ENCODE peak calls at places on chromosome 19, in eight cellular contexts. One of them, this sample, is unnamed. For H3K27me3, the result is how much of the 10 kb centered on the place peaks cover.

GRCh38 chr19:11848594-11849263 is at the start of gene ZNF439:
- DNase-seq in GM12878: peak
- DNase-seq in HCT116: no peak
- DNase-seq in Panc1: peak
- DNase-seq in SK-N-SH: peak
- DNase-seq in K562: peak
- DNase-seq in GM23338: peak
- DNase-seq in HepG2: peak
- DNase-seq in this sample: peak

GRCh38 chr19:35107541-35107939 is 8.1 kb upstream of the FXYD3 start:
- DNase-seq in GM12878: no peak
- DNase-seq in HCT116: peak
- DNase-seq in Panc1: no peak
- DNase-seq in SK-N-SH: no peak
- DNase-seq in K562: peak
- DNase-seq in GM23338: no peak
- DNase-seq in HepG2: peak
- DNase-seq in this sample: no peak

GRCh38 chr19:17183858-17184271 is 31.3 kb upstream of the USE1 start:
- DNase-seq in GM12878: peak
- DNase-seq in HCT116: no peak
- DNase-seq in Panc1: no peak
- DNase-seq in SK-N-SH: no peak
- DNase-seq in K562: no peak
- DNase-seq in GM23338: no peak
- DNase-seq in HepG2: no peak
- DNase-seq in this sample: peak

GRCh38 chr19:48629599-48630288 is 7.4 kb downstream of the DBP start:
- DNase-seq in GM12878: no peak
- DNase-seq in HCT116: peak
- DNase-seq in Panc1: no peak
- DNase-seq in SK-N-SH: peak
- DNase-seq in K562: no peak
- DNase-seq in GM23338: peak
- DNase-seq in HepG2: no peak
- DNase-seq in this sample: no peak

GRCh38 chr19:55176116-55176515 is 4.0 kb downstream of the SYT5 start:
- DNase-seq in GM12878: no peak
- DNase-seq in HCT116: no peak
- DNase-seq in Panc1: no peak
- DNase-seq in SK-N-SH: no peak
- DNase-seq in K562: peak
- DNase-seq in GM23338: no peak
- DNase-seq in HepG2: no peak
- DNase-seq in this sample: no peak

GRCh38 chr19:41877490-41877876 is 404 bp downstream of the CD79A start:
- DNase-seq in GM12878: no peak
- DNase-seq in HCT116: no peak
- DNase-seq in Panc1: no peak
- DNase-seq in SK-N-SH: no peak
- DNase-seq in K562: no peak
- DNase-seq in GM23338: no peak
- DNase-seq in HepG2: no peak
- DNase-seq in this sample: no peak

GRCh38 chr19:30373593-30373992 is 1.4 kb downstream of the ZNF536 start:
- DNase-seq in GM12878: no peak
- DNase-seq in HCT116: no peak
- DNase-seq in Panc1: no peak
- DNase-seq in SK-N-SH: no peak
- DNase-seq in K562: no peak
- DNase-seq in GM23338: peak
- DNase-seq in HepG2: no peak
- DNase-seq in this sample: no peak

GRCh38 chr19:7676376-7676775 is 514 bp upstream of the MCEMP1 start:
- DNase-seq in GM12878: no peak
- DNase-seq in HCT116: no peak
- DNase-seq in Panc1: no peak
- DNase-seq in SK-N-SH: no peak
- DNase-seq in K562: no peak
- DNase-seq in GM23338: no peak
- DNase-seq in HepG2: no peak
- DNase-seq in this sample: peak

GRCh38 chr19:36686365-36687213 is 823 bp upstream of the ZNF567 start:
- DNase-seq in GM12878: no peak
- DNase-seq in HCT116: no peak
- DNase-seq in Panc1: no peak
- DNase-seq in SK-N-SH: no peak
- DNase-seq in K562: peak
- DNase-seq in GM23338: peak
- DNase-seq in HepG2: no peak
- DNase-seq in this sample: no peak

GRCh38 chr19:12701596-12702282 is 5.3 kb upstream of the FBXW9 start:
- DNase-seq in GM12878: no peak
- DNase-seq in HCT116: no peak
- DNase-seq in Panc1: no peak
- DNase-seq in SK-N-SH: no peak
- DNase-seq in K562: no peak
- DNase-seq in GM23338: no peak
- DNase-seq in HepG2: no peak
- DNase-seq in this sample: no peak

GRCh38 chr19:13859361-13859880 is 17.5 kb upstream of the NANOS3 start:
- DNase-seq in GM12878: no peak
- DNase-seq in HCT116: no peak
- DNase-seq in Panc1: no peak
- DNase-seq in SK-N-SH: peak
- DNase-seq in K562: peak
- DNase-seq in GM23338: no peak
- DNase-seq in HepG2: no peak
- DNase-seq in this sample: no peak

GRCh38 chr19:13931582-13932378 is 6.4 kb downstream of the PODNL1 start:
- DNase-seq in GM12878: no peak
- DNase-seq in HCT116: no peak
- DNase-seq in Panc1: no peak
- DNase-seq in SK-N-SH: peak
- DNase-seq in K562: no peak
- DNase-seq in GM23338: no peak
- DNase-seq in HepG2: no peak
- DNase-seq in this sample: no peak

DNA sequence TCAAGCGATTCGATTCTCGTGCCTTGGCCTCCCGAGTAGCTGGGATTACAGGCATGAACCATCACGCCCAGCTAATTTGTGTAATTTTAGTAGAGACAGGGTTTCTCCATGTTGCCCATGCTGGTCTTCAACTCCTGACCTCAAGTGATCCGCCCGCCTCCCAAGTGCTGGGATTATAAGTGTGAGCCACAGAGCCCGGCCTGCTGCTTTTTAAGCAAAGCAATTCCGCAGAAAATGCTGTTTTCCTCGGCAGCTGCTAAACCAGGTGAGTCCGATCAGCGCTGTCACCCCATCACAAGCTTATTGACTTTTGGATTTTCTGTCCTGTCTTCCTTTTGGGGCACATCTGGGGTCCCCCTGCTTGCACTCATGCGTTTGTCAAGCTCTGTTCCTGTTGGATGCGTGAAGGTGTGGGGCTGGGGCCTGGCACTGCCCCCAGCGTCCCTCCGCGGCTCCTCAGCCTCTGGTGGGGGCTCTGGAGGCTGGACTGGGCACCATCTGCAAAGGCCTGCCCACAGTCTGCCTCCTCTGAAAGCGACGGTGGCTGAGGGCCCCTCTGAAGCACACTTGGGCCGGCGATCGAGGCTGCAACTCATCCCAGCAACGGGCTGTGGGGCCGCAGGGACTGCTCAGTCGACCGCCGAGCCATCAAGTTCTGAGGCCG is 25.7 kb downstream of the CEBPG start:
- DNase-seq in GM12878: no peak
- DNase-seq in HCT116: no peak
- DNase-seq in Panc1: no peak
- DNase-seq in SK-N-SH: no peak
- DNase-seq in K562: no peak
- DNase-seq in GM23338: no peak
- DNase-seq in HepG2: no peak
- DNase-seq in this sample: no peak
- TF ChIP-seq REST in GM12878: no peak
- TF ChIP-seq REST in HCT116: no peak
- TF ChIP-seq REST in Panc1: no peak
- TF ChIP-seq REST in SK-N-SH: no peak
- TF ChIP-seq REST in K562: no peak
- TF ChIP-seq REST in GM23338: no peak
- TF ChIP-seq REST in HepG2: no peak
- TF ChIP-seq REST in this sample: no peak

DNA sequence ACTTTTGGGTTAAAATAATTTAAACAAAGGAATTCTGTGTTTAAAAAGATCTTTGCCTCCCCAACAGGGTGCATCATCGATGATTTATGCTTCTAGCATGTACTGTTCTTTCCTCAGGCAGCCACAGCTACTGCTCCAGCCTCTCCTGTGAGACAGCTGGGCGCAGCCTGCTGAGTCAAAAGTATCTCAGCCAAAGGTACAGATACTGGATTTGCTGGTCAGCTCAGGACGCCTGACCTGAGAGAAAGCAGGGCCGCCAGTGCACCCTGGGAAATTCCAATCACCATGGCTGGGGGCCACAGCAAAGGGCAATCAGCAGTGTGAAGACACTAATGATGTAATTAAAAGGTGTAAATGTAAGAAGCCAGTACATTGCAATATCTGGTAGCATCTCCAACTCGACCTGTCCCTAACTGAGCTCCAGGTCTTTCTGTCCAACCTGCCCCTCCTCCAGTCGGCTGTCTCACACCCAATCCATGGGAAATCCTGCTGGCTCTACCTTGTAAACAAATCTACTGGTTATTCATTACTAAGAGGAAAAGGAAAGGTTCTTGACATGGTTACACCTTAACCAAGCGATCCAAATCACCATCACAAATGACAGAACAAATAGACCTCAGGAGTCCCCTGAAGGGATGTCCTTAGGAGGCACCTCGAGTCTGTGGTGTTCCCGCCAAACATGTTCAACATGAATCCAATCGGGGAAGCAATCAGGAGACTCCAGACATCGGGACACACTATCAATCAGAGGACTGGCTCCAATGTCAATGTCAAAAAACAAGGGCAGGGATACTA is 7.3 kb downstream of the OPA3 start:
- DNase-seq in GM12878: no peak
- DNase-seq in HCT116: no peak
- DNase-seq in Panc1: no peak
- DNase-seq in SK-N-SH: no peak
- DNase-seq in K562: no peak
- DNase-seq in GM23338: peak
- DNase-seq in HepG2: peak
- DNase-seq in this sample: no peak
- TF ChIP-seq POLR2AphosphoS5 in GM12878: no peak
- TF ChIP-seq POLR2AphosphoS5 in HCT116: no peak
- TF ChIP-seq POLR2AphosphoS5 in Panc1: no peak
- TF ChIP-seq POLR2AphosphoS5 in SK-N-SH: peak
- TF ChIP-seq POLR2AphosphoS5 in K562: no peak
- TF ChIP-seq POLR2AphosphoS5 in GM23338: no peak
- TF ChIP-seq POLR2AphosphoS5 in HepG2: no peak
- TF ChIP-seq POLR2AphosphoS5 in this sample: no peak

DNA sequence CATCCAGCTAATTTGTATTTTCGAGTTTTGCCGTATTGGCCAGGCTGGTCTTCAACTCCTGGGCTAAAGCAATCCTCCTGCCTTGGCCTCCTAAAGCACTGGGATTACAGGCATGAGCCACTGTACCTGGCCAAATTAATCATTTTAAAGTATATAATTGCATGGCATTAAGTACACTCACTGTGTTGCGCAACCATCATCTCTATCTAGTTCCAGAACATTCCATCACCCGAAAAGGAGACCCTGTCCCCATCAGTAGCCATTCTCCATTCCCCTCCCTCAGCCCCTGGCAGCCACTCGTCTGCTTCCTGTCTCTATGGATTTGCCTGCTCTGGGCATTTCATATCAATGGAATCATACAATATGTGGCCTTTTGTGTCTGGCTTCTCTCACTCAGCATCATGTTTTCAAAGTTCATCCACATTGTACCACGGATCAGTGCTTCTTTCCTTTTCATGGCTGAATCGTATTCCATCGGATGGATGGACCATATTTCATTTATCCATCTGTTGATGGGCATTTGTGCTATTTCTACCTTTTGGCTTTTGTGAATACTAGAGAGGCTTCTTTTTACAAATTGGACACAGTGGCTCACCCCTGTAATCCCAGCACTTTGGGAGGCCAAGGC is 13.1 kb downstream of the PGPEP1 start:
- DNase-seq in GM12878: no peak
- DNase-seq in HCT116: no peak
- DNase-seq in Panc1: no peak
- DNase-seq in SK-N-SH: no peak
- DNase-seq in K562: no peak
- DNase-seq in GM23338: no peak
- DNase-seq in HepG2: no peak
- DNase-seq in this sample: no peak
- H3K27me3 ChIP-seq in GM12878: under half
- H3K27me3 ChIP-seq in HCT116: under half
- H3K27me3 ChIP-seq in Panc1: under half
- H3K27me3 ChIP-seq in SK-N-SH: under half
- H3K27me3 ChIP-seq in K562: under half
- H3K27me3 ChIP-seq in GM23338: under half
- H3K27me3 ChIP-seq in HepG2: under half
- H3K27me3 ChIP-seq in this sample: under half

GRCh38 chr19:2579678-2580280 is 103.9 kb downstream of the GADD45B start:
- DNase-seq in GM12878: no peak
- DNase-seq in HCT116: no peak
- DNase-seq in Panc1: no peak
- DNase-seq in SK-N-SH: no peak
- DNase-seq in K562: no peak
- DNase-seq in GM23338: no peak
- DNase-seq in HepG2: no peak
- DNase-seq in this sample: no peak

GRCh38 chr19:2586196-2586595 is 110.3 kb downstream of the GADD45B start:
- DNase-seq in GM12878: no peak
- DNase-seq in HCT116: no peak
- DNase-seq in Panc1: no peak
- DNase-seq in SK-N-SH: no peak
- DNase-seq in K562: no peak
- DNase-seq in GM23338: peak
- DNase-seq in HepG2: no peak
- DNase-seq in this sample: no peak

GRCh38 chr19:2587001-2587719 is 111.2 kb downstream of the GADD45B start:
- DNase-seq in GM12878: no peak
- DNase-seq in HCT116: no peak
- DNase-seq in Panc1: no peak
- DNase-seq in SK-N-SH: no peak
- DNase-seq in K562: no peak
- DNase-seq in GM23338: peak
- DNase-seq in HepG2: no peak
- DNase-seq in this sample: no peak

GRCh38 chr19:2582984-2583956 is 107.3 kb downstream of the GADD45B start:
- DNase-seq in GM12878: no peak
- DNase-seq in HCT116: no peak
- DNase-seq in Panc1: no peak
- DNase-seq in SK-N-SH: no peak
- DNase-seq in K562: no peak
- DNase-seq in GM23338: no peak
- DNase-seq in HepG2: no peak
- DNase-seq in this sample: no peak

DNA sequence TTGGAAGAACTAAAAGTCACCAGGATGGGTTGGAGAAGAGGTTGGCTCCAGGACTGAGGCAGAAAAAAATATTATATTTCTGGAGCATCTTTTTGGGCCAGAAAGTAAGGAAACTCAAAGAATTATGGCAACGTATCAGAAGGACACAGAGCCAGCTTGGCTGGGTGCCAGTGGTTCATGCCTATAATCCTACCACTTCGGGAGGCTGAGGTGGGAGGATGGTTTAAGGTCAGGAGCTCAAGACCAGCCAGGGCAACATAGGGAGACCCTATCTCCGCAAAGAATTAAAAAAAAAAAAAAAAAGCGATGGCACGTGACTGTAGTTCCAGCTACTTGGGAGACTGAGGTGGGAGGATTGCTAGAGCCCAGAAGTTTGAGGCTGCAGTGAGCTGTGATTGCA is 108.1 kb downstream of the GADD45B start:
- DNase-seq in GM12878: no peak
- DNase-seq in HCT116: no peak
- DNase-seq in Panc1: no peak
- DNase-seq in SK-N-SH: no peak
- DNase-seq in K562: no peak
- DNase-seq in GM23338: no peak
- DNase-seq in HepG2: no peak
- DNase-seq in this sample: no peak
- TF ChIP-seq REST in GM12878: no peak
- TF ChIP-seq REST in HCT116: no peak
- TF ChIP-seq REST in Panc1: no peak
- TF ChIP-seq REST in SK-N-SH: no peak
- TF ChIP-seq REST in K562: no peak
- TF ChIP-seq REST in GM23338: no peak
- TF ChIP-seq REST in HepG2: no peak
- TF ChIP-seq REST in this sample: no peak

This sample was measured in HL-60.